ENCODE peak calls at places on chromosomes 5 and 9, in nine cellular contexts. E, Q, B, X, Z, L, R, H and D are unnamed samples. For H3K4me1, the result is how much of the 10 kb centered on the place peaks cover.

GRCh38 chr9:14271078-14271673 is 42.8 kb downstream of the NFIB start:
- DNase-seq in E (peak), Q (peak), B (peak), X (peak), Z (no peak), L (no peak), R (no peak), H (peak), D (no peak)

GRCh38 chr5:69006030-69006429 is 87.8 kb upstream of the SLC30A5 start:
- DNase-seq in E (no peak), Q (no peak), B (no peak), X (no peak), Z (no peak), L (no peak), R (no peak), H (no peak), D (no peak)

GRCh38 chr5:74248576-74248975 is 392.0 kb downstream of the ENC1 start:
- DNase-seq in E (no peak), Q (no peak), B (no peak), X (no peak), Z (no peak), L (no peak), R (no peak), H (no peak), D (no peak)

GRCh38 chr5:157324237-157324636 is 58.3 kb downstream of the CYFIP2 start:
- DNase-seq in E (peak), Q (no peak), B (no peak), X (no peak), Z (no peak), L (no peak), R (no peak), H (no peak), D (no peak)

GRCh38 chr5:163619951-163620350 is 114.5 kb downstream of the MAT2B start:
- DNase-seq in E (no peak), Q (no peak), B (no peak), X (no peak), Z (no peak), L (no peak), R (no peak), H (no peak), D (no peak)

GRCh38 chr9:134639994-134640393 is 1.6 kb upstream of the COL5A1 start:
- DNase-seq in E (no peak), Q (no peak), B (no peak), X (no peak), Z (no peak), L (no peak), R (no peak), H (no peak), D (no peak)

GRCh38 chr5:150118561-150119229 is 32.3 kb upstream of the CSF1R start:
- DNase-seq in E (no peak), Q (no peak), B (peak), X (peak), Z (no peak), L (no peak), R (no peak), H (no peak), D (no peak)

GRCh38 chr9:77534376-77535057 is 113.6 kb downstream of the GNA14 start:
- DNase-seq in E (peak), Q (no peak), B (no peak), X (no peak), Z (no peak), L (no peak), R (no peak), H (no peak), D (no peak)

GRCh38 chr5:151345808-151346478 is 1.4 kb downstream of the SLC36A2 start:
- DNase-seq in E (no peak), Q (peak), B (no peak), X (no peak), Z (no peak), L (no peak), R (no peak), H (no peak), D (peak)

GRCh38 chr5:56169949-56170348 is 63.2 kb downstream of the ANKRD55 start:
- DNase-seq in E (no peak), Q (no peak), B (no peak), X (no peak), Z (no peak), L (no peak), R (no peak), H (no peak), D (no peak)

GRCh38 chr5:178462846-178463245 is 127.3 kb downstream of the COL23A1 start:
- DNase-seq in E (no peak), Q (no peak), B (no peak), X (no peak), Z (no peak), L (no peak), R (peak), H (no peak), D (no peak)

GRCh38 chr9:131578778-131579504 is 33.6 kb downstream of the PRRT1B start:
- DNase-seq in E (no peak), Q (no peak), B (no peak), X (no peak), Z (peak), L (no peak), R (no peak), H (no peak), D (no peak)

DNA sequence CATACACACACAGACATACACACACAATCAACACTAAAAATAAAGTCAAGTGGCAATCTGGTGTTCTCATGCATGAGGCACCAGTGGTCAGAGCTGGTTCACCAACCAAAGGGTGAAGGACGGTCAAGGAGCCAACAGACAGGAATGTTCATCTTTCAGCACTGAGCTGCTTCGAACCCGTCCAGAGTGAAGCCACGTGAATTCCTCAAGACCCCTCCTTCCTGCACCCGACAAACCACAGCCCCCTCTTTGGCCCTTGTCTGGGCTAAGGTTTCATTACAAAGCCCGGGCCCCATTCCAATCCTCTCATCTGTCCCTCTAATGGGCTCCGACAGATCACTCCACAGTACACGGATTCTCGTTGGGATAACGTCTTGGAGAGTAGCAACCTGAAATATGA is 84.5 kb upstream of the SMIM23 start:
- DNase-seq in E (no peak), Q (peak), B (no peak), X (no peak), Z (no peak), L (no peak), R (no peak), H (no peak), D (no peak)
- H3K4me1 ChIP-seq in E (under half), Q (under half), B (under half), X (under half), Z (under half), L (under half), R (under half), H (under half), D (under half)

GRCh38 chr5:66742083-66742895 is 146.1 kb downstream of the MAST4 start:
- DNase-seq in E (peak), Q (no peak), B (no peak), X (peak), Z (peak), L (no peak), R (no peak), H (no peak), D (no peak)

GRCh38 chr5:66738136-66738535 is 141.9 kb downstream of the MAST4 start:
- DNase-seq in E (no peak), Q (no peak), B (no peak), X (no peak), Z (no peak), L (no peak), R (no peak), H (no peak), D (no peak)

GRCh38 chr5:66742896-66743247 is 146.7 kb downstream of the MAST4 start:
- DNase-seq in E (no peak), Q (no peak), B (no peak), X (no peak), Z (no peak), L (no peak), R (no peak), H (no peak), D (no peak)

GRCh38 chr5:66741394-66741793 is 145.2 kb downstream of the MAST4 start:
- DNase-seq in E (no peak), Q (no peak), B (no peak), X (peak), Z (no peak), L (no peak), R (no peak), H (no peak), D (no peak)

DNA sequence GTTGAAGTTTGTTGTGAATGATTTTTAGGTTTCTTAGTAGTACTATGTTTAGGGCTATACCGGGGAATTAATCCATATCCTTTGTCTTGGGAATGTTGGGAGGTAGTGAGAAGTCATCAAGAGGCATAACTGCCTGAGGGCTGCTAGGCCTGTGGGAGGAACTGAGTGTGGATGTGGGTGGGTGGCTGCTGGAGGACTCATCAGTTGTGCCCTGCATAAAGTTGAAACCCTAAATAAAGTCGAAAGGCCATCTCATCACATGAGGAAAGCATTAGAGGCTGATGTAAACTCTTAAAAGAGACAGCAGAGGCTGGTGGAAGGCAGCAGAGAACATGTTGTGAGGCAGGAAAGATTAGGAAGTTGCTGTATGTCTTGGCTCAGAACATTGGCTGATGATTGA is 143.7 kb downstream of the MAST4 start:
- DNase-seq in E (no peak), Q (no peak), B (no peak), X (no peak), Z (no peak), L (no peak), R (no peak), H (no peak), D (no peak)
- H3K27ac ChIP-seq in E (no peak), Q (no peak), B (no peak), X (no peak), Z (no peak), L (no peak), R (no peak), H (no peak), D (no peak)

DNA sequence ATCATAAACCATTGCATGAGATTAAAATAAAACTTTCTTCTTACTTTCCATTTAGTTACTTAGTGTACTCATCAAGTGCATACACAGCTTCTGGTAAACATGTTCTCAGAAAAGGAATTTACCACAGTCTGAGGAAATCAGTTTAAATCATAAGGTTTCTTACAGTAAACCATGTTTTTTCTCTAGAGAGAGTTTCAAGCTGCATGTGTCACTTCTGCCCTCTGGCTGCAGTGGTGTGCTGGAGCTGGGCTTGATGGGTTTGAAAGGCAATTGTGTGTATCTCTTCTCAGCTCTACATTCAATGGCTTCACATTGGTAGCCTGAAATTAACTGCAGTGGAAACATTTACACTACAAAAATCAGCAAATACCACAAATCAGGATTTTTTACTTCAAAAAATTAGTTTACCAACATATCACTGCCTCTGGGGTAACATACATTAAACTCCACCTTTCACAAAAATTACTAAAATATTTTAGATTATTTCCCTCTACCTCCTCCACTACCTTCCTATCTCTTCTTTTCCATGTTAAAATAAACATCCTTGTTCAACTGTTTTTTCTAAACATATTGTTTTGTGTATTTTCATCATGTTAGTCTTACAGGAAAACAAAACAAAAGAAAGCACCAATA is 414.3 kb downstream of the ANXA1 start:
- DNase-seq in E (peak), Q (peak), B (no peak), X (no peak), Z (no peak), L (peak), R (no peak), H (no peak), D (no peak)
- TF ChIP-seq CTCF in E (peak), Q (peak), B (no peak), X (no peak), Z (peak), L (peak), R (no peak), H (peak), D (peak)

GRCh38 chr5:158966691-158967090 is 133.0 kb downstream of the EBF1 start:
- DNase-seq in E (no peak), Q (no peak), B (no peak), X (no peak), Z (no peak), L (no peak), R (no peak), H (no peak), D (no peak)

GRCh38 chr5:158968160-158968559 is 131.6 kb downstream of the EBF1 start:
- DNase-seq in E (no peak), Q (no peak), B (no peak), X (no peak), Z (no peak), L (no peak), R (no peak), H (no peak), D (no peak)

GRCh38 chr5:158970569-158971014 is 129.1 kb downstream of the EBF1 start:
- DNase-seq in E (no peak), Q (peak), B (no peak), X (no peak), Z (no peak), L (no peak), R (no peak), H (no peak), D (peak)

GRCh38 chr5:158967566-158967965 is 132.2 kb downstream of the EBF1 start:
- DNase-seq in E (peak), Q (peak), B (no peak), X (no peak), Z (no peak), L (no peak), R (no peak), H (no peak), D (peak)
- H3K4me1 ChIP-seq in E (under half), Q (under half), B (under half), X (under half), Z (under half), L (under half), R (under half), H (under half), D (under half)

GRCh38 chr5:156258934-156259333 is 68.0 kb upstream of the SGCD start:
- DNase-seq in E (no peak), Q (no peak), B (no peak), X (no peak), Z (no peak), L (no peak), R (no peak), H (no peak), D (no peak)
- H3K27ac ChIP-seq in E (no peak), Q (no peak), B (no peak), X (no peak), Z (no peak), L (no peak), R (no peak), H (no peak), D (no peak)